ENCODE peak calls at places on chromosomes 5 and 9, in ten cellular contexts. I is cardiac muscle cell, R is lower lobe of right lung, U is fibroblast of pulmonary artery, N is HFFc6, S is BJ, G is A673, X is thoracic aorta, V is tibial nerve, D is AG10803. K is an unnamed sample.

GRCh38 chr5:157431544-157432200 is 28.3 kb upstream of the NIPAL4 start:
- DNase-seq in I (peak; percentile 40), R (no peak), U (peak; percentile 75), N (peak; percentile 72), S (peak; percentile 31), G (peak; percentile 63), X (no peak), V (no peak), D (peak; percentile 69), K (no peak)

GRCh38 chr9:91451431-91452270 is 28.0 kb upstream of the NFIL3 start:
- DNase-seq in I (no peak), R (no peak), U (no peak), N (no peak), S (no peak), G (no peak), X (no peak), V (no peak), D (no peak), K (no peak)

GRCh38 chr5:156402387-156402921 is 75.5 kb downstream of the SGCD start:
- DNase-seq in I (no peak), R (no peak), U (no peak), N (no peak), S (no peak), G (no peak), X (no peak), V (no peak), D (no peak), K (no peak)

GRCh38 chr9:83622814-83623633 is at the start of gene IDNK:
- DNase-seq in I (peak; percentile 72), R (peak; percentile 79), U (peak; percentile 36), N (peak; percentile 60), S (no peak), G (peak; percentile 83), X (no peak), V (peak; percentile 24), D (peak; percentile 50), K (peak; percentile 93)

GRCh38 chr9:2127486-2127885 is 112.3 kb downstream of the SMARCA2 start:
- DNase-seq in I (no peak), R (no peak), U (peak; percentile 45), N (peak; percentile 18), S (peak; percentile 61), G (no peak), X (no peak), V (no peak), D (peak; percentile 96), K (no peak)

GRCh38 chr5:57871496-57871895 is 388.9 kb upstream of the ACTBL2 start:
- DNase-seq in I (no peak), R (no peak), U (no peak), N (no peak), S (no peak), G (no peak), X (no peak), V (no peak), D (no peak), K (no peak)

GRCh38 chr5:179321206-179321987 is 23.9 kb downstream of the ADAMTS2 start:
- DNase-seq in I (no peak), R (peak; percentile 27), U (no peak), N (no peak), S (no peak), G (no peak), X (no peak), V (no peak), D (no peak), K (peak; percentile 56)

GRCh38 chr5:127899214-127899610 is 184.4 kb upstream of the SLC12A2 start:
- DNase-seq in I (no peak), R (no peak), U (peak; percentile 25), N (no peak), S (no peak), G (no peak), X (no peak), V (no peak), D (no peak), K (no peak)

GRCh38 chr5:176870110-176870591 is 29.0 kb downstream of the HK3 start:
- DNase-seq in I (peak; percentile 73), R (no peak), U (peak; percentile 63), N (peak; percentile 49), S (no peak), G (peak; percentile 19), X (no peak), V (no peak), D (peak; percentile 24), K (no peak)
- TF ChIP-seq CTCF in I (peak; percentile 57), R (peak; percentile 25), U (peak; percentile 49), N (peak; percentile 79), S (peak; percentile 52), G (peak; percentile 38), X (no peak), V (no peak), D (peak; percentile 36), K (no peak)

GRCh38 chr5:122435738-122436137 is 123.7 kb downstream of the SNCAIP start:
- DNase-seq in I (no peak), R (no peak), U (no peak), N (no peak), S (no peak), G (no peak), X (no peak), V (no peak), D (no peak), K (no peak)

GRCh38 chr5:122444411-122444810 is 132.4 kb downstream of the SNCAIP start:
- DNase-seq in I (no peak), R (no peak), U (no peak), N (no peak), S (no peak), G (no peak), X (no peak), V (no peak), D (no peak), K (no peak)

GRCh38 chr5:122436615-122437014 is 124.6 kb downstream of the SNCAIP start:
- DNase-seq in I (no peak), R (no peak), U (no peak), N (no peak), S (no peak), G (no peak), X (no peak), V (no peak), D (no peak), K (no peak)

GRCh38 chr5:122442938-122443337 is 130.9 kb downstream of the SNCAIP start:
- DNase-seq in I (no peak), R (no peak), U (no peak), N (no peak), S (no peak), G (no peak), X (no peak), V (no peak), D (no peak), K (no peak)

DNA sequence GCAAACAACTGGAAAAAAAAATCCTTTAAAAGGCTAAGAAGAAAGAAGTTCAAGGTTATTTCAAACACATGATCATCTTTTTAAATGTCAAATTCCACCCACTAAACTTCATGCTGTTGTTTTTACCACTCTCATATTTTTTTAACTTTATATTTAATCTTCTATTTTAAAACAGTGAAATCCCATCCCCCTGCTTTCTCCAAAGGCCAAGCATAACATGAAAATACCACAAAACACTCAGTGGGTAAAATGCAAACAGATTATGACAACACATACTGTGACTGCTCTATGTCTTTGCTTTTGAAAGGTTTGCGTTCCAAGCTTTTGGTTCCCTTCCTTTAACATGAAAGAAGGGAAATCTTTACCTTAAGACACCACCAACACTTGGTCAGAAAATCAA is 127.6 kb downstream of the SNCAIP start:
- DNase-seq in I (no peak), R (no peak), U (no peak), N (no peak), S (no peak), G (no peak), X (no peak), V (no peak), D (no peak), K (no peak)
- TF ChIP-seq CTCF in I (no peak), R (no peak), U (no peak), N (no peak), S (no peak), G (no peak), X (no peak), V (no peak), D (no peak), K (no peak)

GRCh38 chr5:54311178-54311811 is 922 bp upstream of the ARL15 start:
- DNase-seq in I (peak; percentile 47), R (no peak), U (peak; percentile 29), N (peak; percentile 10), S (no peak), G (peak; percentile 36), X (no peak), V (no peak), D (no peak), K (no peak)

GRCh38 chr5:54309751-54310432 is 481 bp downstream of the ARL15 start:
- DNase-seq in I (peak; percentile 56), R (peak; percentile 65), U (peak; percentile 20), N (no peak), S (no peak), G (peak; percentile 28), X (no peak), V (peak; percentile 18), D (no peak), K (peak; percentile 90)

GRCh38 chr5:54312499-54312898 is 2.1 kb upstream of the ARL15 start:
- DNase-seq in I (no peak), R (no peak), U (no peak), N (no peak), S (no peak), G (no peak), X (no peak), V (no peak), D (no peak), K (no peak)

GRCh38 chr5:54309237-54309636 is 1.1 kb downstream of the ARL15 start:
- DNase-seq in I (peak; percentile 26), R (no peak), U (peak; percentile 15), N (peak; percentile 3), S (no peak), G (peak; percentile 4), X (no peak), V (no peak), D (no peak), K (no peak)

DNA sequence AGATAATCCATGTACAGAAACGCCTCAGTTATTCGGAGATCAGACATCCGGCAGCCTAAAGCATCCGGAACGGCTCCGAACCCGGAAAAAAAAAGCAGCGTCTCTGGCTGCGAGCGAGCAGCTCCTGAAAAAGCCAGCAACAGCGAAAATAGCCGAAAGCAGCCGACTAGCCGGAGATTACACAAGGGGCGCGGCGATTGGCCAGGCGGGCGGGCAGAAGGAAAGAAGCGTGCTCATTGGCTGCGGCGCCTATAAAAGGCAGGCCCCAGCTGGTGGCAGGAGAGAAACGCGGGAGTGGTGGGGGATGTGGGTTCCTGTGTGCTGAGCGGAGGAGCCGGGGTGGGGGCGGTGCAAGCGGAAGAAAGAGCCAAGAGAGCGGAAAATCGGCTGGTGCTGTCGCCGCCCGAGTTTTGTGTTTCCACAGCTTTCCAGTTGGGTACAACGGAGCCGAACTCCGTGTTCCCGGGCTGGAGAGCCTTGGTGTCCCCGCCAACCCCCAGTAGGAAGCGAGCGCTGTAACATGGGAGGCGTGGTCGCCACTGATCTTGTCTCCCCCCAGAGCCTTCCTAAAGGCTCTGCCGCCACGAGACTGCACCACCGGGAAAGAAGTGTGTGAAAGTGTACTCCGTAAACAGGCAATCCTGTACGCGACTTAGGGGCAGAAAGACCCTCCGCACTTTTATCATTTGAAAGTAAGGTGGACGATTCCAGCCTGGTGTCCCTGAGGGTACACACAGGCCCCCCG is at the start of gene ARL15:
- DNase-seq in I (peak; percentile 97), R (peak; percentile 99), U (peak; percentile 98), N (peak; percentile 98), S (peak; percentile 84), G (peak; percentile 99), X (peak; percentile 96), V (peak; percentile 99), D (peak; percentile 97), K (peak; percentile 100)
- TF ChIP-seq CTCF in I (no peak), R (peak; percentile 7), U (no peak), N (peak; percentile 5), S (no peak), G (no peak), X (peak; percentile 15), V (peak; percentile 43), D (no peak), K (no peak)

DNA sequence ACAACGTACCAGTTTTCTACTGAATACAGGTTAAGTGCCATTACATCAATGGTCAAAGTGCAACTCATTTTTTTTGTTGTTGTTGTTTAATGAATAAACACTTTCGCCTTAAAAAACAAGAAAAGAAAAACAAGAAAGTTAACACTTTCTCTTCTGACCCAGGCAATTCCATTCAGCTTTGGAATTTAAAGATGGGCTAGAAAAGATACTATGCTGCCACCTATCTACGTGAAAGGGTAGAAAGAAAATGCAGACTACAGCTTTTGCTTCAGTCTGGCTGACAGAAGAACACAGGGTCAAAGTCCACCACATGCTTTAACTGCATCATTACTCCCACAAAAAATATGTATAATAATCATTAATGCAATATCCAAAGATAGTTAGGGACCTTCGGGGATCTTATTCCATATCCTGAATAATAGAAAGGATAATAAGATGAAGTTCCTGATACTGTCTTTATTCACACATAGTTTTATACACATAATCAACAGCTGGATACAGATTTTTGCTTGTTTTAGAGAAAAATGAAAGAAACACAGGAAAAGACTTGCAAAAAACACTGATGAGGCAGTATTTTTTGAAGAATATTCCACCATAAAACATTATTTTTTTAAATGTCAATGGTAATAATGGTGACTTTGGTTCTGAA is 40.4 kb downstream of the ZDHHC21 start:
- DNase-seq in I (peak; percentile 44), R (no peak), U (peak; percentile 29), N (peak; percentile 25), S (no peak), G (peak; percentile 46), X (no peak), V (no peak), D (no peak), K (no peak)
- TF ChIP-seq CTCF in I (peak; percentile 51), R (peak; percentile 38), U (peak; percentile 50), N (peak; percentile 76), S (peak; percentile 54), G (peak; percentile 56), X (no peak), V (peak; percentile 37), D (peak; percentile 50), K (no peak)